ENCODE peak calls at places on chromosome 1, in six cellular contexts. One of them, this sample, is unnamed. For H3K4me1, the result is how much of the 10 kb centered on the place peaks cover.

GRCh38 chr1:246786606-246787238 is 62.5 kb downstream of the SCCPDH start:
- DNase-seq in OCI-LY7: no peak
- DNase-seq in sigmoid colon: no peak
- DNase-seq in mammary epithelial cell: no peak
- DNase-seq in CD8-positive, alpha-beta memory T cell: no peak
- DNase-seq in A549: no peak
- DNase-seq in this sample: no peak

GRCh38 chr1:192986110-192986747 is 72.9 kb downstream of the UCHL5 start:
- DNase-seq in OCI-LY7: no peak
- DNase-seq in sigmoid colon: no peak
- DNase-seq in mammary epithelial cell: peak
- DNase-seq in A549: no peak
- DNase-seq in CD8-positive, alpha-beta memory T cell: no peak
- DNase-seq in this sample: no peak

GRCh38 chr1:88140325-88140724 is 543.7 kb upstream of the PKN2 start:
- DNase-seq in mammary epithelial cell: no peak
- DNase-seq in sigmoid colon: no peak
- DNase-seq in A549: no peak
- DNase-seq in CD8-positive, alpha-beta memory T cell: no peak
- DNase-seq in OCI-LY7: no peak
- DNase-seq in this sample: no peak

GRCh38 chr1:115258302-115258866 is 79.7 kb downstream of the NGF start:
- DNase-seq in CD8-positive, alpha-beta memory T cell: no peak
- DNase-seq in OCI-LY7: no peak
- DNase-seq in A549: peak
- DNase-seq in sigmoid colon: no peak
- DNase-seq in mammary epithelial cell: peak
- DNase-seq in this sample: no peak

GRCh38 chr1:164611754-164612642 is 53.0 kb downstream of the PBX1 start:
- DNase-seq in A549: peak
- DNase-seq in mammary epithelial cell: peak
- DNase-seq in sigmoid colon: no peak
- DNase-seq in OCI-LY7: no peak
- DNase-seq in CD8-positive, alpha-beta memory T cell: no peak
- DNase-seq in this sample: peak

GRCh38 chr1:218991089-218991488 is 182.6 kb upstream of the LYPLAL1 start:
- DNase-seq in CD8-positive, alpha-beta memory T cell: no peak
- DNase-seq in sigmoid colon: no peak
- DNase-seq in OCI-LY7: no peak
- DNase-seq in A549: no peak
- DNase-seq in mammary epithelial cell: no peak
- DNase-seq in this sample: no peak

GRCh38 chr1:13725714-13726175 is 25.8 kb downstream of the PRDM2 start:
- DNase-seq in sigmoid colon: no peak
- DNase-seq in CD8-positive, alpha-beta memory T cell: peak
- DNase-seq in A549: peak
- DNase-seq in mammary epithelial cell: peak
- DNase-seq in OCI-LY7: peak
- DNase-seq in this sample: peak

GRCh38 chr1:156104065-156104810 is 10.3 kb upstream of the LMNA start:
- DNase-seq in A549: peak
- DNase-seq in OCI-LY7: no peak
- DNase-seq in mammary epithelial cell: peak
- DNase-seq in CD8-positive, alpha-beta memory T cell: peak
- DNase-seq in sigmoid colon: peak
- DNase-seq in this sample: peak

GRCh38 chr1:41515131-41515678 is 30.7 kb upstream of the EDN2 start:
- DNase-seq in mammary epithelial cell: peak
- DNase-seq in A549: no peak
- DNase-seq in OCI-LY7: no peak
- DNase-seq in sigmoid colon: no peak
- DNase-seq in CD8-positive, alpha-beta memory T cell: no peak
- DNase-seq in this sample: no peak

GRCh38 chr1:206925116-206925736 is 3.5 kb upstream of the FCMR start:
- DNase-seq in mammary epithelial cell: no peak
- DNase-seq in OCI-LY7: peak
- DNase-seq in sigmoid colon: no peak
- DNase-seq in CD8-positive, alpha-beta memory T cell: peak
- DNase-seq in A549: peak
- DNase-seq in this sample: no peak

GRCh38 chr1:227732586-227733308 is 2.4 kb downstream of the JMJD4 start:
- DNase-seq in A549: no peak
- DNase-seq in OCI-LY7: no peak
- DNase-seq in sigmoid colon: no peak
- DNase-seq in mammary epithelial cell: no peak
- DNase-seq in CD8-positive, alpha-beta memory T cell: no peak
- DNase-seq in this sample: no peak

GRCh38 chr1:243917177-243917862 is 67.3 kb upstream of the AKT3 start:
- DNase-seq in CD8-positive, alpha-beta memory T cell: peak
- DNase-seq in mammary epithelial cell: peak
- DNase-seq in OCI-LY7: no peak
- DNase-seq in A549: peak
- DNase-seq in sigmoid colon: peak
- DNase-seq in this sample: peak

GRCh38 chr1:12031039-12031980 is 12.0 kb downstream of the MIIP start:
- DNase-seq in A549: peak
- DNase-seq in mammary epithelial cell: peak
- DNase-seq in OCI-LY7: peak
- DNase-seq in CD8-positive, alpha-beta memory T cell: no peak
- DNase-seq in sigmoid colon: no peak
- DNase-seq in this sample: peak

DNA sequence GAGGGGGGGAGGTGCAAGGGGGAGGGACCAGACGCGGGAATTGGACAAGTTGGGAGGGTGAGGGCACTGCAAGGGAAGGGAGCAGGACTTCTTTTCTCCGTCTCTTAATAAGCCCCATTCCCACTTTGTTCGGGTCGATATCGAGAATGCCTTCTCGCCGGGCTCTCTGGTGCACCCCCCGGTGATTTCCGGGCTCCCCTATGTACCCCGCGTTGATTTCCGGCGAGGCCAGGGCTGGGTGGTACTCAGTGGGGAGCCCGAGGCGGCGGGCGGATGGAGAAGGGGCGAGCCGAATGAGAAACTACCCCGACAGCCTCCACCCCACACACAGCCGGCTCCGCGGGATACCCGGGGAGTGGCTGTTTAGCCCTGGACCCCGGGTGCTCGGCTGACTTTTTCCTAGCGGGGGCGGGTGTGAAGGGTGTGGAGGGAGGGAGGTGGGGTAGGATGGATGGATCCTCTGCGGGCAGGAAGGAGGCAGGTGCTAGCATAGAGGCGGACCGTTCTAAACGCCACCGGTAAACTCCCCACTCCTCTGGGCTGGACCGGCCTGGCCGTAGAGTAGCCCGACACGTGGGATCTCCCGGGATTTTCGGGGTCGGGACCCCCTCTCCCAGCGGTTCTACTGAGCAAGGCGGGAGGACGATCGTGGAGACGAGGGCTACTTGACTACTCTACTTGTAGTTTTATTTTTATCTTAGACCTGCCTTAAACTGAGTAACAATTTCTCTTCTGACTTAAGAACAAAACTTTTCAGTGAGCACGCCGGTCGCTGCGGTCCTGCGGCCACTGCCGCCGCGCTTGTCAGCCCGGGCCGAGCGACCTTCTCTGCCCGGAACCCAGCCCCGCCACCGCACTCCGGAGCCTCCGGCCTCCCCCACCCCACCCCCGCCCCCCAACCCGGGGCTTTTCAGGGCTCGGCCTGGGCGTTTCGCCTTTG is 1.0 kb downstream of the RNF220 start:
- DNase-seq in sigmoid colon: no peak
- DNase-seq in mammary epithelial cell: no peak
- DNase-seq in OCI-LY7: no peak
- DNase-seq in CD8-positive, alpha-beta memory T cell: peak
- DNase-seq in A549: peak
- DNase-seq in this sample: no peak
- H3K4me3 ChIP-seq in sigmoid colon: peak
- H3K4me3 ChIP-seq in mammary epithelial cell: peak
- H3K4me3 ChIP-seq in OCI-LY7: no peak
- H3K4me3 ChIP-seq in CD8-positive, alpha-beta memory T cell: peak
- H3K4me3 ChIP-seq in A549: peak
- H3K4me3 ChIP-seq in this sample: peak

GRCh38 chr1:209095627-209096595 is 487.6 kb upstream of the CAMK1G start:
- DNase-seq in mammary epithelial cell: peak
- DNase-seq in OCI-LY7: no peak
- DNase-seq in CD8-positive, alpha-beta memory T cell: no peak
- DNase-seq in sigmoid colon: no peak
- DNase-seq in A549: peak
- DNase-seq in this sample: no peak
- H3K27ac ChIP-seq in mammary epithelial cell: no peak
- H3K27ac ChIP-seq in OCI-LY7: no peak
- H3K27ac ChIP-seq in CD8-positive, alpha-beta memory T cell: no peak
- H3K27ac ChIP-seq in sigmoid colon: no peak
- H3K27ac ChIP-seq in A549: peak
- H3K27ac ChIP-seq in this sample: no peak

DNA sequence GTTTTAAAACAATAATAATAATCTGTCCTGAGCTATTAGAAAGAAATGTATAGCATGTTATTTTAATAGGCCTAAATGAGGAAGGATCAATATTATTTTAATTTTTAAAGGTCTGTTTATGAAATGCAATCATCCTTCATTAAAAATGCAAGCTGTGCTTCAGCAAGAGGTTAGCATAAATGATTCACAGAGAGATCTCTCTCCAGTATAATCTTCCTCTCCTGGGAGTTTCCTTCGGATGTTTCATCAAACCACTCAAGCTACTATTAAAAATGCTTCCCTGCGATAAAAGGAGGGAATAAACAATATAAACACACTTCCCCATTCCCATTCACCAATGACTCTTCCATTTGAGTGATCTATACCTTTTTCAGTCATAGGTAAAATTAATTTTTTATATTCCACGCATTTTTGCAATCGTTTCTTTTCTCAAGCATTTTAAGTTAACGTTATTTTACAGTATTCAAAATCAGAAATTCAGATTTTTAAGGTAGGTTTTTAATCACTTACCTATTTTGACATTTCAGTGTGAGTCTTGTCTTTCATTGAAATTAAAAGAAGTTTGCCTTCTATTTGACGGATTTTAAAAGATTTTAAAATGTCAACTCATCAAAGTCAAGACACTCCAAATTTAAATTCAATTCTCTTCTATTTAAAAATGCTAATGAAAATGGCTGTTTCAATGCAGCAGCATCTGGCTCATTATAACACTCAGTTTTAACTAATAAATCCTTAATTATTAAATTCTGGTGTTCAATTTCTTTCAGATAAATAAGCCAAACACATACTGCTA is 64.3 kb downstream of the RERE start:
- DNase-seq in A549: no peak
- DNase-seq in OCI-LY7: no peak
- DNase-seq in sigmoid colon: no peak
- DNase-seq in CD8-positive, alpha-beta memory T cell: no peak
- DNase-seq in mammary epithelial cell: no peak
- DNase-seq in this sample: no peak
- H3K4me1 ChIP-seq in A549: under half
- H3K4me1 ChIP-seq in OCI-LY7: under half
- H3K4me1 ChIP-seq in sigmoid colon: under half
- H3K4me1 ChIP-seq in CD8-positive, alpha-beta memory T cell: under half
- H3K4me1 ChIP-seq in mammary epithelial cell: under half
- H3K4me1 ChIP-seq in this sample: under half

DNA sequence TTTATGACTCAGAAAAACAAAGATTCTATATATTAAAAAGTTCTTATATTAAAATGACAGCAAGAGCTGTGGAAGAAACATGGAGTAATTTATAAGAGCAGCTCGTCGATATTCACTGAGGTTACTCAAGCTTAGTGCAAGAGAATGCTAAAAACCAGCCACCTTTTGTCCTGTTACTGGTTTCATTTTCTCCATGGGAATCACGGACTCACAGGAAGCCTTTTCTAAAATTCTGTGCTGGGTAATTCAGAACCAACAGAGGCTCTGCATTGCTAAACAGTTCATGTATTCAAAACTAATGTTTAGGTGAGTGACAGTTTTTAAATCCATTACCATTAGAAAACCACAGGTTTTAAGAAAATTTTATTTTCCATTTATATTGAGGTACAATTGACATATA is 147.7 kb upstream of the MAP1LC3C start:
- DNase-seq in CD8-positive, alpha-beta memory T cell: no peak
- DNase-seq in mammary epithelial cell: no peak
- DNase-seq in A549: no peak
- DNase-seq in sigmoid colon: no peak
- DNase-seq in OCI-LY7: no peak
- DNase-seq in this sample: no peak
- H3K4me3 ChIP-seq in CD8-positive, alpha-beta memory T cell: no peak
- H3K4me3 ChIP-seq in mammary epithelial cell: no peak
- H3K4me3 ChIP-seq in A549: peak
- H3K4me3 ChIP-seq in sigmoid colon: no peak
- H3K4me3 ChIP-seq in OCI-LY7: no peak
- H3K4me3 ChIP-seq in this sample: no peak

This sample was measured in cardiac muscle cell.